ENCODE peak calls at places on chromosomes 16 and 17, in seven cellular contexts. One of them, this sample, is unnamed. For H3K9me3, the result is how much of the 10 kb centered on the place peaks cover.

GRCh38 chr17:15966183-15966878 is 21.4 kb downstream of the ADORA2B start:
- DNase-seq in tibial artery: no peak
- DNase-seq in small intestine: no peak
- DNase-seq in A549: no peak
- DNase-seq in mucosa of descending colon: peak
- DNase-seq in Caco-2: peak
- DNase-seq in pancreas: peak
- DNase-seq in this sample: peak

GRCh38 chr16:51440096-51440495 is 289.0 kb upstream of the SALL1 start:
- DNase-seq in A549: no peak
- DNase-seq in mucosa of descending colon: no peak
- DNase-seq in small intestine: no peak
- DNase-seq in pancreas: no peak
- DNase-seq in Caco-2: no peak
- DNase-seq in tibial artery: no peak
- DNase-seq in this sample: no peak

GRCh38 chr17:19996502-19996901 is 12.7 kb upstream of the SPECC1 start:
- DNase-seq in pancreas: no peak
- DNase-seq in small intestine: no peak
- DNase-seq in tibial artery: no peak
- DNase-seq in Caco-2: no peak
- DNase-seq in A549: no peak
- DNase-seq in mucosa of descending colon: no peak
- DNase-seq in this sample: no peak

GRCh38 chr17:62648954-62649294 is 21.5 kb downstream of the MRC2 start:
- DNase-seq in mucosa of descending colon: no peak
- DNase-seq in A549: no peak
- DNase-seq in pancreas: no peak
- DNase-seq in Caco-2: no peak
- DNase-seq in small intestine: no peak
- DNase-seq in tibial artery: no peak
- DNase-seq in this sample: no peak

GRCh38 chr16:14302031-14302398 is 230.9 kb downstream of the MRTFB start:
- DNase-seq in small intestine: peak
- DNase-seq in tibial artery: peak
- DNase-seq in pancreas: peak
- DNase-seq in mucosa of descending colon: peak
- DNase-seq in Caco-2: no peak
- DNase-seq in A549: peak
- DNase-seq in this sample: peak

GRCh38 chr17:62700964-62701705 is 73.7 kb downstream of the MRC2 start:
- DNase-seq in tibial artery: no peak
- DNase-seq in small intestine: no peak
- DNase-seq in mucosa of descending colon: no peak
- DNase-seq in pancreas: no peak
- DNase-seq in Caco-2: no peak
- DNase-seq in A549: no peak
- DNase-seq in this sample: no peak

GRCh38 chr17:4584125-4584834 is at the start of gene SMTNL2:
- DNase-seq in small intestine: no peak
- DNase-seq in A549: no peak
- DNase-seq in Caco-2: peak
- DNase-seq in tibial artery: no peak
- DNase-seq in mucosa of descending colon: no peak
- DNase-seq in pancreas: no peak
- DNase-seq in this sample: peak

GRCh38 chr16:67396159-67396774 is 3.0 kb upstream of the TPPP3 start:
- DNase-seq in mucosa of descending colon: peak
- DNase-seq in pancreas: peak
- DNase-seq in A549: peak
- DNase-seq in small intestine: peak
- DNase-seq in tibial artery: peak
- DNase-seq in Caco-2: peak
- DNase-seq in this sample: peak

GRCh38 chr17:50267074-50267841 is 7.0 kb upstream of the TMEM92 start:
- DNase-seq in mucosa of descending colon: no peak
- DNase-seq in Caco-2: peak
- DNase-seq in small intestine: no peak
- DNase-seq in tibial artery: no peak
- DNase-seq in pancreas: no peak
- DNase-seq in A549: no peak
- DNase-seq in this sample: peak

GRCh38 chr16:77871932-77872331 is 83.6 kb downstream of the VAT1L start:
- DNase-seq in pancreas: no peak
- DNase-seq in mucosa of descending colon: no peak
- DNase-seq in tibial artery: no peak
- DNase-seq in small intestine: no peak
- DNase-seq in A549: no peak
- DNase-seq in Caco-2: no peak
- DNase-seq in this sample: no peak

GRCh38 chr17:8393470-8394231 is 4.0 kb downstream of the RNF222 start:
- DNase-seq in tibial artery: no peak
- DNase-seq in pancreas: no peak
- DNase-seq in Caco-2: no peak
- DNase-seq in A549: no peak
- DNase-seq in small intestine: peak
- DNase-seq in mucosa of descending colon: no peak
- DNase-seq in this sample: peak

GRCh38 chr16:50160495-50161164 is 7.5 kb downstream of the TENT4B start:
- DNase-seq in A549: no peak
- DNase-seq in Caco-2: no peak
- DNase-seq in mucosa of descending colon: no peak
- DNase-seq in small intestine: no peak
- DNase-seq in tibial artery: no peak
- DNase-seq in pancreas: no peak
- DNase-seq in this sample: no peak

GRCh38 chr16:55480228-55480655 is 1.2 kb downstream of the MMP2 start:
- DNase-seq in pancreas: peak
- DNase-seq in tibial artery: peak
- DNase-seq in A549: no peak
- DNase-seq in Caco-2: no peak
- DNase-seq in mucosa of descending colon: peak
- DNase-seq in small intestine: no peak
- DNase-seq in this sample: peak

GRCh38 chr16:58264961-58265479 is 29.8 kb downstream of the PRSS54 start:
- DNase-seq in pancreas: no peak
- DNase-seq in Caco-2: no peak
- DNase-seq in mucosa of descending colon: no peak
- DNase-seq in tibial artery: no peak
- DNase-seq in small intestine: peak
- DNase-seq in A549: peak
- DNase-seq in this sample: peak

GRCh38 chr17:1267471-1267947 is 2.7 kb upstream of the BHLHA9 start:
- DNase-seq in A549: peak
- DNase-seq in Caco-2: no peak
- DNase-seq in mucosa of descending colon: no peak
- DNase-seq in pancreas: no peak
- DNase-seq in tibial artery: peak
- DNase-seq in small intestine: no peak
- DNase-seq in this sample: peak

GRCh38 chr17:2215616-2216364 is 87.8 kb downstream of the SMG6 start:
- DNase-seq in small intestine: peak
- DNase-seq in A549: no peak
- DNase-seq in mucosa of descending colon: peak
- DNase-seq in tibial artery: peak
- DNase-seq in pancreas: no peak
- DNase-seq in Caco-2: no peak
- DNase-seq in this sample: peak

GRCh38 chr17:13638855-13639458 is 37.2 kb upstream of the HS3ST3A1 start:
- DNase-seq in tibial artery: no peak
- DNase-seq in mucosa of descending colon: no peak
- DNase-seq in Caco-2: no peak
- DNase-seq in A549: no peak
- DNase-seq in pancreas: peak
- DNase-seq in small intestine: no peak
- DNase-seq in this sample: no peak

GRCh38 chr17:68665373-68665772 is 64.2 kb upstream of the FAM20A start:
- DNase-seq in mucosa of descending colon: no peak
- DNase-seq in A549: no peak
- DNase-seq in pancreas: no peak
- DNase-seq in Caco-2: no peak
- DNase-seq in small intestine: no peak
- DNase-seq in tibial artery: no peak
- DNase-seq in this sample: no peak

GRCh38 chr16:69717066-69717465 is 9.3 kb downstream of the NQO1 start:
- DNase-seq in small intestine: no peak
- DNase-seq in pancreas: no peak
- DNase-seq in tibial artery: no peak
- DNase-seq in A549: no peak
- DNase-seq in mucosa of descending colon: no peak
- DNase-seq in Caco-2: peak
- DNase-seq in this sample: no peak

GRCh38 chr16:61391835-61392234 is 644.4 kb downstream of the CDH8 start:
- DNase-seq in Caco-2: no peak
- DNase-seq in mucosa of descending colon: no peak
- DNase-seq in small intestine: no peak
- DNase-seq in A549: no peak
- DNase-seq in pancreas: no peak
- DNase-seq in tibial artery: no peak
- DNase-seq in this sample: no peak

GRCh38 chr16:23836404-23837291 is 865 bp downstream of the PRKCB start:
- DNase-seq in Caco-2: no peak
- DNase-seq in mucosa of descending colon: peak
- DNase-seq in tibial artery: no peak
- DNase-seq in small intestine: peak
- DNase-seq in A549: no peak
- DNase-seq in pancreas: no peak
- DNase-seq in this sample: peak

GRCh38 chr16:56041556-56042140 is 149.6 kb upstream of the GNAO1 start:
- DNase-seq in mucosa of descending colon: no peak
- DNase-seq in pancreas: peak
- DNase-seq in small intestine: peak
- DNase-seq in A549: peak
- DNase-seq in tibial artery: no peak
- DNase-seq in Caco-2: peak
- DNase-seq in this sample: no peak

GRCh38 chr16:79769320-79770243 is 169.0 kb upstream of the MAF start:
- DNase-seq in mucosa of descending colon: no peak
- DNase-seq in tibial artery: no peak
- DNase-seq in Caco-2: no peak
- DNase-seq in small intestine: peak
- DNase-seq in pancreas: no peak
- DNase-seq in A549: no peak
- DNase-seq in this sample: no peak
- H3K9me3 ChIP-seq in mucosa of descending colon: under half
- H3K9me3 ChIP-seq in tibial artery: under half
- H3K9me3 ChIP-seq in Caco-2: under half
- H3K9me3 ChIP-seq in small intestine: under half
- H3K9me3 ChIP-seq in pancreas: under half
- H3K9me3 ChIP-seq in A549: under half
- H3K9me3 ChIP-seq in this sample: under half

GRCh38 chr16:3383045-3383448 is 17.8 kb downstream of the ZSCAN32 start:
- DNase-seq in mucosa of descending colon: no peak
- DNase-seq in Caco-2: no peak
- DNase-seq in tibial artery: no peak
- DNase-seq in small intestine: no peak
- DNase-seq in pancreas: no peak
- DNase-seq in A549: peak
- DNase-seq in this sample: no peak
- H3K9me3 ChIP-seq in mucosa of descending colon: half or more
- H3K9me3 ChIP-seq in Caco-2: under half
- H3K9me3 ChIP-seq in tibial artery: under half
- H3K9me3 ChIP-seq in small intestine: under half
- H3K9me3 ChIP-seq in pancreas: under half
- H3K9me3 ChIP-seq in A549: half or more
- H3K9me3 ChIP-seq in this sample: under half

GRCh38 chr17:27066315-27066714 is 227.6 kb upstream of the WSB1 start:
- DNase-seq in small intestine: no peak
- DNase-seq in A549: no peak
- DNase-seq in pancreas: no peak
- DNase-seq in mucosa of descending colon: no peak
- DNase-seq in Caco-2: no peak
- DNase-seq in tibial artery: no peak
- DNase-seq in this sample: no peak

GRCh38 chr17:27070836-27071235 is 223.1 kb upstream of the WSB1 start:
- DNase-seq in pancreas: no peak
- DNase-seq in A549: no peak
- DNase-seq in Caco-2: no peak
- DNase-seq in small intestine: no peak
- DNase-seq in mucosa of descending colon: no peak
- DNase-seq in tibial artery: no peak
- DNase-seq in this sample: no peak

GRCh38 chr17:27072885-27073284 is 221.0 kb upstream of the WSB1 start:
- DNase-seq in tibial artery: no peak
- DNase-seq in Caco-2: no peak
- DNase-seq in mucosa of descending colon: no peak
- DNase-seq in pancreas: no peak
- DNase-seq in small intestine: no peak
- DNase-seq in A549: no peak
- DNase-seq in this sample: no peak

GRCh38 chr17:27065588-27065987 is 228.3 kb upstream of the WSB1 start:
- DNase-seq in tibial artery: no peak
- DNase-seq in mucosa of descending colon: no peak
- DNase-seq in A549: no peak
- DNase-seq in Caco-2: no peak
- DNase-seq in small intestine: no peak
- DNase-seq in pancreas: no peak
- DNase-seq in this sample: no peak

GRCh38 chr17:27069842-27070508 is 223.9 kb upstream of the WSB1 start:
- DNase-seq in A549: no peak
- DNase-seq in mucosa of descending colon: no peak
- DNase-seq in pancreas: no peak
- DNase-seq in small intestine: no peak
- DNase-seq in tibial artery: no peak
- DNase-seq in Caco-2: no peak
- DNase-seq in this sample: no peak
- H3K9me3 ChIP-seq in A549: under half
- H3K9me3 ChIP-seq in mucosa of descending colon: under half
- H3K9me3 ChIP-seq in pancreas: under half
- H3K9me3 ChIP-seq in small intestine: under half
- H3K9me3 ChIP-seq in tibial artery: under half
- H3K9me3 ChIP-seq in Caco-2: under half
- H3K9me3 ChIP-seq in this sample: under half

GRCh38 chr16:35753559-35754390 is 2294.4 kb downstream of the TP53TG3F start:
- DNase-seq in pancreas: no peak
- DNase-seq in Caco-2: no peak
- DNase-seq in tibial artery: no peak
- DNase-seq in small intestine: no peak
- DNase-seq in mucosa of descending colon: no peak
- DNase-seq in A549: no peak
- DNase-seq in this sample: no peak

GRCh38 chr16:35751191-35751941 is 2292.0 kb downstream of the TP53TG3F start:
- DNase-seq in Caco-2: no peak
- DNase-seq in pancreas: no peak
- DNase-seq in mucosa of descending colon: peak
- DNase-seq in tibial artery: no peak
- DNase-seq in A549: no peak
- DNase-seq in small intestine: no peak
- DNase-seq in this sample: no peak

GRCh38 chr16:35750701-35751104 is 2291.3 kb downstream of the TP53TG3F start:
- DNase-seq in tibial artery: no peak
- DNase-seq in Caco-2: no peak
- DNase-seq in A549: no peak
- DNase-seq in mucosa of descending colon: no peak
- DNase-seq in pancreas: no peak
- DNase-seq in small intestine: no peak
- DNase-seq in this sample: no peak

GRCh38 chr16:35752773-35753558 is 2293.6 kb downstream of the TP53TG3F start:
- DNase-seq in A549: no peak
- DNase-seq in small intestine: no peak
- DNase-seq in Caco-2: no peak
- DNase-seq in tibial artery: no peak
- DNase-seq in mucosa of descending colon: no peak
- DNase-seq in pancreas: no peak
- DNase-seq in this sample: no peak

GRCh38 chr16:35752012-35752772 is 2292.8 kb downstream of the TP53TG3F start:
- DNase-seq in A549: no peak
- DNase-seq in pancreas: no peak
- DNase-seq in tibial artery: no peak
- DNase-seq in Caco-2: no peak
- DNase-seq in mucosa of descending colon: no peak
- DNase-seq in small intestine: no peak
- DNase-seq in this sample: no peak
- H3K9me3 ChIP-seq in A549: under half
- H3K9me3 ChIP-seq in pancreas: under half
- H3K9me3 ChIP-seq in tibial artery: under half
- H3K9me3 ChIP-seq in Caco-2: under half
- H3K9me3 ChIP-seq in mucosa of descending colon: half or more
- H3K9me3 ChIP-seq in small intestine: under half
- H3K9me3 ChIP-seq in this sample: under half

This sample was measured in colonic mucosa.